ENCODE peak calls at places on chromosomes 13 and 19, in ten cellular contexts. Y, Z, E, R, F, Q, P, K, S and I are unnamed samples.
A peak's percentile ranks its signal among the peaks of the same experiment; 100 is the strongest.

GRCh38 chr13:109517516-109517915 is 268.9 kb downstream of the IRS2 start:
- DNase-seq in Q (no peak), Z (no peak), F (no peak), P (no peak), R (no peak), Y (no peak), E (no peak), S (no peak), K (peak; percentile 32), I (no peak)

GRCh38 chr19:2034729-2035589 is 16.1 kb downstream of the MKNK2 start:
- DNase-seq in K (no peak), Z (peak; percentile 49), E (peak; percentile 78), Q (peak; percentile 85), Y (peak; percentile 8), S (peak; percentile 86), P (no peak), R (peak; percentile 54), F (no peak), I (no peak)

GRCh38 chr13:97616385-97616784 is 182.4 kb downstream of the RAP2A start:
- DNase-seq in F (no peak), Y (no peak), P (no peak), K (no peak), R (no peak), Q (no peak), S (no peak), Z (no peak), E (no peak), I (no peak)

GRCh38 chr13:93298741-93299140 is 72.1 kb downstream of the GPC6 start:
- DNase-seq in F (no peak), Q (no peak), S (no peak), K (peak; percentile 78), R (no peak), Z (no peak), E (no peak), P (no peak), Y (peak; percentile 45), I (no peak)

GRCh38 chr13:107838592-107839161 is 376.7 kb downstream of the LIG4 start:
- DNase-seq in K (no peak), Q (no peak), P (no peak), Y (no peak), Z (no peak), S (peak; percentile 38), F (no peak), E (no peak), R (no peak), I (no peak)

GRCh38 chr13:50911937-50912624 is 2.5 kb downstream of the RNASEH2B start:
- DNase-seq in S (peak; percentile 96), K (peak; percentile 88), Y (peak; percentile 90), Z (peak; percentile 87), P (peak; percentile 85), R (peak; percentile 86), F (peak; percentile 71), E (peak; percentile 93), Q (peak; percentile 91), I (peak; percentile 92)

GRCh38 chr13:102729560-102730275 is 34.9 kb upstream of the METTL21C start:
- DNase-seq in Y (peak; percentile 78), R (no peak), F (no peak), S (no peak), Z (no peak), Q (no peak), P (no peak), K (peak; percentile 67), E (no peak), I (no peak)

GRCh38 chr19:27935669-27936068 is 1277.3 kb downstream of the UQCRFS1 start:
- DNase-seq in S (no peak), P (no peak), K (no peak), E (no peak), F (no peak), Q (no peak), Z (no peak), R (no peak), Y (no peak), I (no peak)

GRCh38 chr19:51546650-51547396 is 15.4 kb upstream of the SIGLEC6 start:
- DNase-seq in Y (peak; percentile 9), F (no peak), P (no peak), E (no peak), Q (no peak), Z (no peak), K (peak; percentile 32), R (no peak), S (no peak), I (no peak)

GRCh38 chr13:48859168-48860105 is 116.3 kb upstream of the FNDC3A start:
- DNase-seq in R (no peak), P (no peak), Z (no peak), K (no peak), S (peak; percentile 85), Y (no peak), F (no peak), Q (no peak), E (no peak), I (no peak)

GRCh38 chr13:24727731-24728601 is 36.0 kb upstream of the RNF17 start:
- DNase-seq in R (peak; percentile 74), E (peak; percentile 73), Q (peak; percentile 61), K (peak; percentile 74), Z (no peak), F (peak; percentile 32), Y (peak; percentile 84), S (peak; percentile 88), P (no peak), I (peak; percentile 81)

GRCh38 chr13:66519259-66519658 is 710.9 kb downstream of the PCDH9 start:
- DNase-seq in E (no peak), P (no peak), Z (no peak), R (no peak), S (no peak), Y (no peak), Q (no peak), K (no peak), F (no peak), I (no peak)

GRCh38 chr19:18433039-18433691 is 4.8 kb downstream of the ISYNA1 start:
- DNase-seq in Q (no peak), K (no peak), E (no peak), R (no peak), Z (no peak), F (no peak), P (no peak), S (peak; percentile 56), Y (no peak), I (no peak)
- H3K27me3 ChIP-seq in Q (no peaks in the 10 kb centered on the region), K (no peaks in the 10 kb centered on the region), E (no peaks in the 10 kb centered on the region), R (no peaks in the 10 kb centered on the region), Z (no peaks in the 10 kb centered on the region), F (no peaks in the 10 kb centered on the region), P (no peaks in the 10 kb centered on the region), S (no peaks in the 10 kb centered on the region), Y (no peaks in the 10 kb centered on the region), I (no peaks in the 10 kb centered on the region)

DNA sequence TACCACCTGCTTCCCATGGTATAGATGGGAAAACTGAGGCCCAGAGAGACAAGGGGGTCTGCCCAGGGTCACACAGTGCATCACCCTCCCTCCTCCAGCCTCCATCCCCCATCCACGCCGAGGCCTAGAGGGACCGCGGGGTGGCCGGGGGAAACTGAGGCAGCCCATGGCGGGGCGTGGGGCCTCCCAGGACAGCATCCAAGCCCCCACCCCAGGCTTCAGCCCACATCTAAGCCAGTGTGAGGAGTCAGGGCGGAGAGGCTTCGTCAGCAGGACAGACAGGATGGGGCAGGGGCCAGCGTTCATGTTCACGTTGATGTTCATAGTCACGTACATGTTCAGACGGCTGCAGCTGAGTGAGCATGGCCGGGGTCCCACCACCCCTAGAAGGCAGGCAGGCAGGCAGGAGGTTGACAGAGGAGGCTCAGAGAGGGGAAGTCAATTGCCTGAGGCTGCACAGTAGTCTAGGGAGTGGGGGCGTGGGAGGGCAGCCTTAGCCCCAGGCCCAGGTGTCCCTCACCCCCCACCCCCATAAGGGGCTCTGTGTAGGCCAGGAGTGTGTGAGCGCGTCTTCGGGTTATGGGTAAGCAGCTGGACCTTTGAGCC is 23.3 kb downstream of the SMIM24 start:
- DNase-seq in F (no peak), K (no peak), S (no peak), R (no peak), Z (no peak), Q (no peak), E (no peak), P (no peak), Y (no peak), I (no peak)
- H3K27me3 ChIP-seq in F (no peaks in the 10 kb centered on the region), K (no peaks in the 10 kb centered on the region), S (no peaks in the 10 kb centered on the region), R (no peaks in the 10 kb centered on the region), Z (no peaks in the 10 kb centered on the region), Q (no peaks in the 10 kb centered on the region), E (no peaks in the 10 kb centered on the region), P (no peaks in the 10 kb centered on the region), Y (no peaks in the 10 kb centered on the region), I (no peaks in the 10 kb centered on the region)

GRCh38 chr13:60352644-60353043 is 44.4 kb upstream of the TDRD3 start:
- DNase-seq in R (no peak), S (no peak), K (no peak), Y (no peak), P (no peak), Z (no peak), E (no peak), F (no peak), Q (no peak), I (no peak)

GRCh38 chr13:60356970-60357369 is 40.0 kb upstream of the TDRD3 start:
- DNase-seq in E (no peak), R (no peak), Y (no peak), Q (no peak), P (no peak), Z (no peak), S (no peak), K (no peak), F (no peak), I (no peak)

GRCh38 chr13:60363288-60363687 is 33.7 kb upstream of the TDRD3 start:
- DNase-seq in K (no peak), Y (no peak), Q (no peak), S (peak; percentile 44), E (no peak), R (no peak), F (no peak), P (no peak), Z (no peak), I (no peak)

DNA sequence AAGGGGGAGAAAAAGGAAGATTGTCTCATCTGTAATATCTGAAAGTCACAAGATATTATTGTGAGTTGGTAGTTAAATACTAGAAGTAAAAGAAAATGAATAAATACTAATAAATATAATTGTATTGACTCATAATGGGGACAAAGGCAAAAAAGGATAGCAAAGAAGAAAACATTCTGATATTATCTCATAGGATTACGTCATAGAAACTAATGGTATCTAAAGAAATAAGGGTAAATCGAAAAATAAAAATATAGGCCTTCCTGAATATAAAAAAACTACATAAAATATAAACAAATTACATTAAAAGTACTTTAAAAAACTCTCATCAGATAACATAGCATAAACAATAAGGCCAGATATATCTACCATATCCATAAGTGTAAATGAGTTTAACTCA is 38.6 kb upstream of the TDRD3 start:
- DNase-seq in Z (no peak), P (no peak), F (no peak), E (no peak), R (no peak), S (no peak), K (no peak), Y (no peak), Q (no peak), I (no peak)
- H3K27me3 ChIP-seq in Z (no peaks in the 10 kb centered on the region), P (no peaks in the 10 kb centered on the region), F (no peaks in the 10 kb centered on the region), E (no peaks in the 10 kb centered on the region), R (no peaks in the 10 kb centered on the region), S (no peaks in the 10 kb centered on the region), K (no peaks in the 10 kb centered on the region), Y (no peaks in the 10 kb centered on the region), Q (no peaks in the 10 kb centered on the region), I (no peaks in the 10 kb centered on the region)

DNA sequence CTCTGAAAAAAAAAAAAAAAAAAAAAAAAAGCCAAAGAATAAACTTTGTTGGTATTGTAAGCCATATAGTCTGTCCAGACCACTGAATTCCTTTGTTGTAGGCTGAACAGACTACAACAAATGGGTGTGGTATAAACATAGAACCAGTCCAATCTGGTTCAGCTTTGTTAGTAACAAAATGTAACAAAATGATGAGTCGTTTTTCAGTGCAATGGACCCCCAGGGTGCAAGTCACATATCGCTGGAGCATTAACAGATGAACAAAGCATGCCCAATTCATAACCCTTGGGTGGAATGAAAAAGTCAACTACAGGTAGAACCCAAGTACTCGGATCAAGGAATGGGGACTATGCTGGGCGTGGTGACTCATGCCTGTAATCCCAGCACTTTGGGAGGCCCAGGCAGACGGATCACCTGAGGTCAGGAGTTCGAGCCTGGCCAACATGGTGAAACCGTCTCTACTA is 13.6 kb upstream of the FCHO1 start:
- DNase-seq in R (no peak), Q (no peak), K (peak; percentile 14), P (no peak), F (no peak), E (no peak), S (no peak), Y (peak; percentile 37), Z (no peak), I (no peak)
- H3K27me3 ChIP-seq in R (no peaks in the 10 kb centered on the region), Q (no peaks in the 10 kb centered on the region), K (no peaks in the 10 kb centered on the region), P (no peaks in the 10 kb centered on the region), F (no peaks in the 10 kb centered on the region), E (no peaks in the 10 kb centered on the region), S (no peaks in the 10 kb centered on the region), Y (no peaks in the 10 kb centered on the region), Z (no peaks in the 10 kb centered on the region), I (no peaks in the 10 kb centered on the region)